ENCODE peak calls at places on chromosome 3, in ten cellular contexts. One of them, this sample, is unnamed.

GRCh38 chr3:38730281-38730680 is 80.8 kb upstream of the SCN5A start:
- DNase-seq in HTR-8/SVneo: peak
- DNase-seq in NCI-H526 treated with DMSO at 0.1 percent for 48 hours: no peak
- DNase-seq in hippocampal formation: no peak
- DNase-seq in NCI-H2029: no peak
- DNase-seq in T-cell: no peak
- DNase-seq in posterior vena cava: no peak
- DNase-seq in progenitor cell of endocrine pancreas: no peak
- DNase-seq in heart right ventricle: no peak
- DNase-seq in ELF-1: no peak
- DNase-seq in this sample: peak

GRCh38 chr3:56042326-56042951 is 425.8 kb downstream of the ERC2 start:
- DNase-seq in ELF-1: peak
- DNase-seq in NCI-H2029: no peak
- DNase-seq in HTR-8/SVneo: peak
- DNase-seq in NCI-H526 treated with DMSO at 0.1 percent for 48 hours: peak
- DNase-seq in heart right ventricle: no peak
- DNase-seq in posterior vena cava: no peak
- DNase-seq in hippocampal formation: peak
- DNase-seq in progenitor cell of endocrine pancreas: no peak
- DNase-seq in T-cell: no peak
- DNase-seq in this sample: peak

GRCh38 chr3:166696104-166696503 is 684.0 kb downstream of the ZBBX start:
- DNase-seq in posterior vena cava: no peak
- DNase-seq in progenitor cell of endocrine pancreas: no peak
- DNase-seq in NCI-H2029: no peak
- DNase-seq in HTR-8/SVneo: no peak
- DNase-seq in heart right ventricle: no peak
- DNase-seq in ELF-1: no peak
- DNase-seq in NCI-H526 treated with DMSO at 0.1 percent for 48 hours: no peak
- DNase-seq in hippocampal formation: no peak
- DNase-seq in T-cell: no peak
- DNase-seq in this sample: no peak

GRCh38 chr3:16143870-16144568 is 30.5 kb upstream of the GALNT15 start:
- DNase-seq in ELF-1: no peak
- DNase-seq in progenitor cell of endocrine pancreas: no peak
- DNase-seq in NCI-H2029: no peak
- DNase-seq in heart right ventricle: no peak
- DNase-seq in T-cell: no peak
- DNase-seq in posterior vena cava: no peak
- DNase-seq in HTR-8/SVneo: no peak
- DNase-seq in hippocampal formation: no peak
- DNase-seq in NCI-H526 treated with DMSO at 0.1 percent for 48 hours: no peak
- DNase-seq in this sample: no peak

GRCh38 chr3:107525101-107525953 is 2.6 kb downstream of the BBX start:
- DNase-seq in HTR-8/SVneo: peak
- DNase-seq in progenitor cell of endocrine pancreas: peak
- DNase-seq in NCI-H2029: no peak
- DNase-seq in heart right ventricle: peak
- DNase-seq in NCI-H526 treated with DMSO at 0.1 percent for 48 hours: peak
- DNase-seq in posterior vena cava: peak
- DNase-seq in ELF-1: peak
- DNase-seq in T-cell: no peak
- DNase-seq in hippocampal formation: peak
- DNase-seq in this sample: no peak

GRCh38 chr3:43426388-43426787 is 140.0 kb downstream of the SNRK start:
- DNase-seq in NCI-H526 treated with DMSO at 0.1 percent for 48 hours: no peak
- DNase-seq in hippocampal formation: no peak
- DNase-seq in posterior vena cava: no peak
- DNase-seq in T-cell: no peak
- DNase-seq in NCI-H2029: no peak
- DNase-seq in heart right ventricle: peak
- DNase-seq in ELF-1: peak
- DNase-seq in progenitor cell of endocrine pancreas: no peak
- DNase-seq in HTR-8/SVneo: no peak
- DNase-seq in this sample: no peak

GRCh38 chr3:100042144-100042543 is 72.2 kb downstream of the FILIP1L start:
- DNase-seq in hippocampal formation: no peak
- DNase-seq in progenitor cell of endocrine pancreas: no peak
- DNase-seq in HTR-8/SVneo: no peak
- DNase-seq in NCI-H526 treated with DMSO at 0.1 percent for 48 hours: no peak
- DNase-seq in heart right ventricle: no peak
- DNase-seq in ELF-1: no peak
- DNase-seq in NCI-H2029: no peak
- DNase-seq in posterior vena cava: no peak
- DNase-seq in T-cell: no peak
- DNase-seq in this sample: no peak

GRCh38 chr3:12969487-12969886 is 103.7 kb downstream of the IQSEC1 start:
- DNase-seq in NCI-H2029: no peak
- DNase-seq in HTR-8/SVneo: no peak
- DNase-seq in hippocampal formation: no peak
- DNase-seq in progenitor cell of endocrine pancreas: no peak
- DNase-seq in T-cell: no peak
- DNase-seq in NCI-H526 treated with DMSO at 0.1 percent for 48 hours: no peak
- DNase-seq in ELF-1: no peak
- DNase-seq in heart right ventricle: no peak
- DNase-seq in posterior vena cava: no peak
- DNase-seq in this sample: no peak

GRCh38 chr3:147313513-147313912 is 92.8 kb downstream of the ZIC4 start:
- DNase-seq in T-cell: no peak
- DNase-seq in ELF-1: no peak
- DNase-seq in hippocampal formation: no peak
- DNase-seq in NCI-H526 treated with DMSO at 0.1 percent for 48 hours: peak
- DNase-seq in posterior vena cava: no peak
- DNase-seq in progenitor cell of endocrine pancreas: no peak
- DNase-seq in NCI-H2029: no peak
- DNase-seq in heart right ventricle: no peak
- DNase-seq in HTR-8/SVneo: no peak
- DNase-seq in this sample: no peak

GRCh38 chr3:115790759-115791158 is 167.4 kb downstream of the GAP43 start:
- DNase-seq in ELF-1: peak
- DNase-seq in NCI-H526 treated with DMSO at 0.1 percent for 48 hours: no peak
- DNase-seq in posterior vena cava: no peak
- DNase-seq in hippocampal formation: no peak
- DNase-seq in T-cell: no peak
- DNase-seq in heart right ventricle: no peak
- DNase-seq in NCI-H2029: no peak
- DNase-seq in HTR-8/SVneo: peak
- DNase-seq in progenitor cell of endocrine pancreas: no peak
- DNase-seq in this sample: peak

GRCh38 chr3:78969483-78969882 is 798.3 kb downstream of the ROBO1 start:
- DNase-seq in T-cell: no peak
- DNase-seq in progenitor cell of endocrine pancreas: no peak
- DNase-seq in NCI-H2029: no peak
- DNase-seq in heart right ventricle: no peak
- DNase-seq in HTR-8/SVneo: no peak
- DNase-seq in hippocampal formation: peak
- DNase-seq in posterior vena cava: no peak
- DNase-seq in NCI-H526 treated with DMSO at 0.1 percent for 48 hours: no peak
- DNase-seq in ELF-1: no peak
- DNase-seq in this sample: no peak

GRCh38 chr3:172082269-172082668 is 42.9 kb downstream of the FNDC3B start:
- DNase-seq in NCI-H526 treated with DMSO at 0.1 percent for 48 hours: no peak
- DNase-seq in ELF-1: no peak
- DNase-seq in hippocampal formation: no peak
- DNase-seq in posterior vena cava: no peak
- DNase-seq in heart right ventricle: no peak
- DNase-seq in T-cell: no peak
- DNase-seq in NCI-H2029: no peak
- DNase-seq in progenitor cell of endocrine pancreas: no peak
- DNase-seq in HTR-8/SVneo: no peak
- DNase-seq in this sample: no peak

This sample was measured in brain pericyte.